ENCODE peak calls at places on chromosomes 11 and 22, in nine cellular contexts. R is left colon, Y is midbrain, F is stromal cell of bone marrow, P is aorta, C is B cell, I is psoas muscle, K is GM12878, S is RKO. E is an unnamed sample.

GRCh38 chr11:102664001-102664752 is 39.0 kb upstream of the MMP20 start:
- DNase-seq in R (no peak), Y (no peak), F (no peak), P (no peak), C (peak; percentile 9), I (no peak), K (no peak), S (peak; percentile 9), E (no peak)

GRCh38 chr11:33207408-33207985 is 46.2 kb upstream of the CSTF3 start:
- DNase-seq in R (no peak), Y (no peak), F (no peak), P (no peak), C (no peak), I (no peak), K (no peak), S (no peak), E (no peak)

GRCh38 chr11:131899954-131900580 is 529.7 kb downstream of the NTM start:
- DNase-seq in R (no peak), Y (no peak), F (no peak), P (no peak), C (no peak), I (peak; percentile 77), K (no peak), S (no peak), E (no peak)

GRCh38 chr11:43399983-43400630 is 41.4 kb downstream of the TTC17 start:
- DNase-seq in R (no peak), Y (no peak), F (no peak), P (no peak), C (no peak), I (no peak), K (no peak), S (no peak), E (no peak)

GRCh38 chr22:36281726-36282077 is 28.8 kb downstream of the APOL1 start:
- DNase-seq in R (no peak), Y (no peak), F (no peak), P (peak; percentile 62), C (no peak), I (no peak), K (no peak), S (no peak), E (no peak)

GRCh38 chr22:37021710-37022482 is 2.4 kb downstream of the MPST start:
- DNase-seq in R (peak; percentile 68), Y (peak; percentile 48), F (no peak), P (no peak), C (peak; percentile 80), I (peak; percentile 68), K (no peak), S (peak; percentile 72), E (peak; percentile 82)

GRCh38 chr11:2724114-2724513 is 24.3 kb upstream of the KCNQ1OT1 start:
- DNase-seq in R (no peak), Y (no peak), F (no peak), P (no peak), C (no peak), I (no peak), K (no peak), S (no peak), E (no peak)

GRCh38 chr11:12642040-12642439 is 32.2 kb upstream of the TEAD1 start:
- DNase-seq in R (no peak), Y (no peak), F (no peak), P (no peak), C (no peak), I (no peak), K (no peak), S (no peak), E (no peak)

GRCh38 chr11:77993902-77994301 is 566 bp downstream of the INTS4 start:
- DNase-seq in R (peak; percentile 9), Y (no peak), F (no peak), P (no peak), C (peak; percentile 12), I (no peak), K (no peak), S (peak; percentile 7), E (no peak)

GRCh38 chr11:19913893-19914249 is 201.2 kb downstream of the NAV2 start:
- DNase-seq in R (no peak), Y (no peak), F (no peak), P (no peak), C (no peak), I (no peak), K (no peak), S (no peak), E (no peak)

GRCh38 chr11:110501428-110501827 is 71.7 kb downstream of the FDX1 start:
- DNase-seq in R (no peak), Y (no peak), F (no peak), P (no peak), C (no peak), I (no peak), K (no peak), S (no peak), E (no peak)

GRCh38 chr11:97739892-97740782 is 1280.6 kb upstream of the CNTN5 start:
- DNase-seq in R (no peak), Y (no peak), F (peak; percentile 1), P (no peak), C (no peak), I (no peak), K (no peak), S (no peak), E (no peak)

GRCh38 chr11:128553662-128554392 is 33.5 kb downstream of the ETS1 start:
- DNase-seq in R (no peak), Y (peak; percentile 65), F (no peak), P (no peak), C (peak; percentile 16), I (no peak), K (no peak), S (no peak), E (no peak)

GRCh38 chr11:68767672-68768071 is 16.4 kb upstream of the TESMIN start:
- DNase-seq in R (no peak), Y (no peak), F (no peak), P (peak; percentile 5), C (no peak), I (no peak), K (no peak), S (no peak), E (no peak)

GRCh38 chr11:10398525-10398924 is 56.5 kb upstream of the AMPD3 start:
- DNase-seq in R (no peak), Y (no peak), F (no peak), P (no peak), C (no peak), I (no peak), K (no peak), S (no peak), E (no peak)

GRCh38 chr11:58829736-58830135 is 14.8 kb downstream of the GLYATL2 start:
- DNase-seq in R (no peak), Y (no peak), F (peak; percentile 73), P (no peak), C (no peak), I (no peak), K (no peak), S (peak; percentile 4), E (no peak)

GRCh38 chr11:34830035-34830434 is 86.1 kb downstream of the APIP start:
- DNase-seq in R (no peak), Y (no peak), F (no peak), P (no peak), C (no peak), I (no peak), K (no peak), S (no peak), E (no peak)

GRCh38 chr11:12860827-12861226 is 148.3 kb upstream of the RASSF10 start:
- DNase-seq in R (no peak), Y (no peak), F (no peak), P (no peak), C (no peak), I (no peak), K (no peak), S (no peak), E (no peak)

GRCh38 chr22:48180631-48181030 is 1418.2 kb downstream of the TBC1D22A start:
- DNase-seq in R (no peak), Y (no peak), F (no peak), P (no peak), C (no peak), I (no peak), K (no peak), S (no peak), E (no peak)

GRCh38 chr11:118604566-118604965 is 2.8 kb upstream of the PHLDB1 start:
- DNase-seq in R (no peak), Y (no peak), F (no peak), P (peak; percentile 21), C (no peak), I (no peak), K (no peak), S (no peak), E (no peak)

GRCh38 chr22:37008365-37008764 is 10.9 kb downstream of the TST start:
- DNase-seq in R (no peak), Y (no peak), F (no peak), P (no peak), C (no peak), I (no peak), K (no peak), S (no peak), E (no peak)